ENCODE peak calls at places on chromosomes 11 and 22, in six cellular contexts. E is adrenal gland, X is body of pancreas, M is endothelial cell of umbilical vein, D is tibial nerve, J is psoas muscle. Y is an unnamed sample. For H3K4me1 and H3K9me3, the result is how much of the 10 kb centered on the place peaks cover.

GRCh38 chr11:18617688-18618340 is 16.3 kb downstream of the SPTY2D1 start:
- DNase-seq in D (no peak), M (peak), J (no peak), X (no peak), E (no peak), Y (no peak)

GRCh38 chr11:2738551-2739431 is 39.0 kb upstream of the KCNQ1OT1 start:
- DNase-seq in J (no peak), X (no peak), D (no peak), E (no peak), M (no peak), Y (no peak)

GRCh38 chr11:109590782-109591181 is 168.8 kb downstream of the C11orf87 start:
- DNase-seq in M (no peak), X (peak), E (no peak), D (no peak), J (no peak), Y (no peak)

GRCh38 chr11:27721505-27722116 is 21.4 kb upstream of the BDNF start:
- DNase-seq in X (no peak), M (no peak), E (no peak), D (no peak), J (no peak), Y (no peak)

GRCh38 chr11:92886243-92886905 is 83.1 kb upstream of the MTNR1B start:
- DNase-seq in E (peak), J (no peak), X (peak), D (no peak), M (peak), Y (no peak)

GRCh38 chr11:70381872-70382842 is 16.2 kb upstream of the CTTN start:
- DNase-seq in D (no peak), J (no peak), E (no peak), M (no peak), X (no peak), Y (no peak)

GRCh38 chr22:37560682-37561208 is 465 bp downstream of the CDC42EP1 start:
- DNase-seq in X (peak), D (no peak), M (peak), J (peak), E (peak), Y (no peak)

GRCh38 chr11:2521081-2521480 is 76.3 kb downstream of the KCNQ1 start:
- DNase-seq in E (peak), M (no peak), J (peak), X (peak), D (peak), Y (no peak)

GRCh38 chr22:48431014-48431413 is 1396.7 kb downstream of the BRD1 start:
- DNase-seq in X (no peak), D (no peak), M (no peak), J (no peak), E (no peak), Y (no peak)

GRCh38 chr22:46951973-46952372 is 189.5 kb downstream of the TBC1D22A start:
- DNase-seq in M (no peak), X (no peak), J (no peak), E (no peak), D (no peak), Y (no peak)

GRCh38 chr22:44587004-44587793 is 89.2 kb upstream of the RTL6 start:
- DNase-seq in X (peak), E (no peak), M (no peak), D (no peak), J (no peak), Y (no peak)

GRCh38 chr22:37808294-37808657 is 542 bp downstream of the GCAT start:
- DNase-seq in M (no peak), E (no peak), J (no peak), D (no peak), X (peak), Y (no peak)

GRCh38 chr22:41030891-41031290 is 61.5 kb upstream of the EP300 start:
- DNase-seq in D (no peak), M (no peak), J (no peak), E (no peak), X (no peak), Y (no peak)

GRCh38 chr11:914204-914603 is 3.6 kb upstream of the CHID1 start:
- DNase-seq in E (no peak), X (no peak), D (no peak), M (no peak), J (no peak), Y (no peak)

GRCh38 chr22:37575490-37576003 is 4.3 kb downstream of the LGALS2 start:
- DNase-seq in M (no peak), X (peak), J (no peak), D (no peak), E (no peak), Y (no peak)

GRCh38 chr11:7851391-7851790 is 54.6 kb upstream of the OR5P2 start:
- DNase-seq in E (no peak), J (no peak), D (no peak), X (no peak), M (no peak), Y (no peak)

GRCh38 chr11:34653851-34654490 is 33.1 kb downstream of the EHF start:
- DNase-seq in E (peak), D (no peak), M (no peak), X (peak), J (peak), Y (no peak)

GRCh38 chr11:27292642-27293020 is 70.4 kb downstream of the CCDC34 start:
- DNase-seq in M (no peak), J (no peak), D (no peak), E (no peak), X (no peak), Y (no peak)

GRCh38 chr11:1298695-1299492 is 10.5 kb downstream of the TOLLIP start:
- DNase-seq in X (peak), M (no peak), J (peak), D (peak), E (peak), Y (no peak)

GRCh38 chr11:1854949-1855885 is 2.3 kb downstream of the LSP1 start:
- DNase-seq in D (no peak), J (no peak), M (no peak), X (no peak), E (peak), Y (no peak)

GRCh38 chr11:61907282-61907681 is 10.1 kb downstream of the RAB3IL1 start:
- DNase-seq in M (no peak), J (peak), X (no peak), D (no peak), E (no peak), Y (no peak)

GRCh38 chr11:1308745-1309497 is 511 bp downstream of the TOLLIP start:
- DNase-seq in E (no peak), X (no peak), D (no peak), J (no peak), M (no peak), Y (no peak)

GRCh38 chr11:45335434-45335833 is 49.3 kb upstream of the SYT13 start:
- DNase-seq in J (no peak), D (no peak), E (no peak), M (no peak), X (no peak), Y (no peak)

GRCh38 chr22:35454416-35455054 is 54.6 kb downstream of the MCM5 start:
- DNase-seq in M (no peak), E (no peak), D (no peak), J (no peak), X (no peak), Y (no peak)

GRCh38 chr11:43975631-43976030 is 33.2 kb downstream of the C11orf96 start:
- DNase-seq in D (no peak), M (no peak), X (no peak), J (no peak), E (no peak), Y (no peak)

GRCh38 chr22:34283844-34284243 is 363.6 kb upstream of the LARGE1 start:
- DNase-seq in D (no peak), J (no peak), X (no peak), E (no peak), M (no peak), Y (no peak)

GRCh38 chr11:15909937-15910598 is 446.3 kb downstream of the SOX6 start:
- DNase-seq in E (no peak), M (no peak), J (no peak), D (no peak), X (no peak), Y (no peak)

GRCh38 chr11:100687032-100687629 is at the start of gene ARHGAP42:
- DNase-seq in E (peak), M (peak), D (peak), X (peak), J (peak), Y (no peak)

GRCh38 chr22:31652911-31653684 is 8.9 kb downstream of the PISD start:
- DNase-seq in M (no peak), D (no peak), E (no peak), J (no peak), X (no peak), Y (no peak)

GRCh38 chr22:35761037-35761436 is 43.4 kb downstream of the APOL5 start:
- DNase-seq in X (no peak), D (no peak), M (peak), E (peak), J (no peak), Y (no peak)

GRCh38 chr22:26671317-26672059 is 14.1 kb downstream of the MIAT start:
- DNase-seq in M (no peak), D (peak), J (peak), E (peak), X (peak), Y (no peak)

GRCh38 chr22:38831166-38831945 is 12.5 kb downstream of the NPTXR start:
- DNase-seq in D (no peak), M (no peak), J (no peak), X (no peak), E (no peak), Y (no peak)

GRCh38 chr11:28701760-28702449 is 593.7 kb downstream of the METTL15 start:
- DNase-seq in J (no peak), M (peak), E (peak), X (peak), D (no peak), Y (no peak)

GRCh38 chr11:28713850-28714249 is 605.7 kb downstream of the METTL15 start:
- DNase-seq in M (no peak), E (no peak), D (no peak), J (no peak), X (no peak), Y (no peak)

DNA sequence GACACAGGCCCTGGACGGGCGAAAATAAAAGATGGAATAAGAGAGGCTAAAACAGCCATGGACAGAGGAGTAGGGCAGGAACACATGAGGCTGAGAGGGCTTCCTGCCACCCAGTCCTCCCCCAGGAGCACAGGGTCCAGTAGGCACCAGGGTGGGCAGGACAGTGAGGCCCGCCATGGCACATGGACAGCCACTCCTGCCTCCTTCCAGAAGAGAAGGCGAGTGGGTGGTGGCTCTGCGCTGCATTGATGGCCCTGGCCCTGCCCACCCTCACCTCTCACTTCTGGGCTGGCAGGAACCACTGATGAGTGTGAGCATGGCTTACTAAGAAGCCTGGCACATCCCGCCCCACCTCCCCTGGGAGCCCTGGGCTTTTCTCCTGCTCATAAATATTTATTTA is 51.2 kb downstream of the TPBGL start:
- DNase-seq in M (no peak), E (no peak), J (no peak), D (no peak), X (no peak), Y (no peak)
- H3K4me1 ChIP-seq in M (under half), E (under half), J (under half), D (under half), X (under half), Y (under half)

GRCh38 chr11:98587884-98588283 is 432.9 kb upstream of the CNTN5 start:
- DNase-seq in M (no peak), X (no peak), D (no peak), E (no peak), J (no peak), Y (no peak)

DNA sequence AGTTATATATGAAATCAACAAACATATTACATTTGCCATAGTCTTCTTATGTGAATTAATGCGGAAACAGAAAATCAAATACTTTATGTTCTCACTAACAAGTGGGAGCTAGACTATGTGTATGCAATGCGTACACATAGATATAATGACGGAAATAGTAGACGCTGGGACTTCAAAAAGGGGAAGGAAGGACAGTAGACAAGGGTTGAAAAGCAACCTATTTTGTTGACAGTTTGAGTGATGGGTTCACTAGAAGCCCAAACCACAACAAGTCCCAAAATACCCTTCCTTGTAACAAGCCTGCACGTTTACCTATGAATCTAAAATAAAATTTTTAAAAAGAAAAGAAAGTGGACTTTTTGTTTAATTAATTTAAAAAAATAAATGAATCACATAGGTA is 430.8 kb upstream of the CNTN5 start:
- DNase-seq in D (no peak), M (no peak), E (no peak), X (no peak), J (no peak), Y (no peak)
- H3K9me3 ChIP-seq in D (under half), M (under half), E (under half), X (under half), J (under half), Y (under half)

GRCh38 chr22:11325767-11326166 is 4202.2 kb upstream of the OR11H1 start:
- DNase-seq in X (no peak), J (no peak), M (no peak), D (no peak), E (no peak), Y (no peak)
- H3K4me1 ChIP-seq in X (under half), J (under half), M (under half), D (under half), E (under half), Y (under half)

GRCh38 chr11:102291831-102292230 is 25.5 kb upstream of the BIRC3 start:
- DNase-seq in X (no peak), E (no peak), J (no peak), D (no peak), M (no peak), Y (no peak)
- H3K9me3 ChIP-seq in X (under half), E (under half), J (under half), D (under half), M (under half), Y (under half)

DNA sequence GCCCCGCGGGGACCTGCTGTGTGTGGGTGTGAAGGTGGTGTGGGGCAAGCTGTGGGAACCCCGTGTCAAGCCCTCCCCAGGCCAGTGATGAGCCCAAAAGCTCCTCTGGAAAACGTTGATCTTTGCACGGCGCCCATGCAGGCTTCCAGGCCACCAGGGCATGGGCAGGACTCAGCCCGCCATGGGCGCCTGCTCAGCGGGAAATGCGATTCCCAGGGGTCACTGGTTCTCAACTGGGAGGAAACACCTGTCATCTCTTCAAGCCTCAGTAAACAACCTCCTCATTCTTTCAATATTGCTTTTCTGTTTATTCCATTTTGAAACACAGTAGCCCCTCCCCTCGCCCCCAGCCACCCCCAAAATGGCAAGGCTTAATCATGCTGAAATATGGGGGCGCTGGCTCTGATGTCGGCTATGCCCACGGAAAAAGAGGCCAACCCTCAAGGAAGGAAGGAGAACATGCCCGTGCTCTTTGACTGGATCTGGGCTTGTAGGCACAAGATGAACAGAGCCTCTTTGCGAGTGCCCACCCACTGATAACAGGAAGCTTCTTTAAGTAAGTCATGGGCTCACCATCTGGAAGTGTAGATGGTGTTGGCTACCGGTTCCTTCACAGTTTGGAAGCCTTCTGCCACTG is 543 bp upstream of the POU2AF1 start:
- DNase-seq in M (no peak), E (no peak), D (no peak), J (no peak), X (no peak), Y (no peak)
- H3K4me1 ChIP-seq in M (under half), E (under half), D (under half), J (under half), X (under half), Y (under half)

GRCh38 chr22:49503896-49504521 is 323.7 kb downstream of the BRD1 start:
- DNase-seq in E (no peak), X (no peak), J (no peak), D (no peak), M (no peak), Y (no peak)
- H3K9me3 ChIP-seq in E (under half), X (under half), J (under half), D (under half), M (under half), Y (under half)

DNA sequence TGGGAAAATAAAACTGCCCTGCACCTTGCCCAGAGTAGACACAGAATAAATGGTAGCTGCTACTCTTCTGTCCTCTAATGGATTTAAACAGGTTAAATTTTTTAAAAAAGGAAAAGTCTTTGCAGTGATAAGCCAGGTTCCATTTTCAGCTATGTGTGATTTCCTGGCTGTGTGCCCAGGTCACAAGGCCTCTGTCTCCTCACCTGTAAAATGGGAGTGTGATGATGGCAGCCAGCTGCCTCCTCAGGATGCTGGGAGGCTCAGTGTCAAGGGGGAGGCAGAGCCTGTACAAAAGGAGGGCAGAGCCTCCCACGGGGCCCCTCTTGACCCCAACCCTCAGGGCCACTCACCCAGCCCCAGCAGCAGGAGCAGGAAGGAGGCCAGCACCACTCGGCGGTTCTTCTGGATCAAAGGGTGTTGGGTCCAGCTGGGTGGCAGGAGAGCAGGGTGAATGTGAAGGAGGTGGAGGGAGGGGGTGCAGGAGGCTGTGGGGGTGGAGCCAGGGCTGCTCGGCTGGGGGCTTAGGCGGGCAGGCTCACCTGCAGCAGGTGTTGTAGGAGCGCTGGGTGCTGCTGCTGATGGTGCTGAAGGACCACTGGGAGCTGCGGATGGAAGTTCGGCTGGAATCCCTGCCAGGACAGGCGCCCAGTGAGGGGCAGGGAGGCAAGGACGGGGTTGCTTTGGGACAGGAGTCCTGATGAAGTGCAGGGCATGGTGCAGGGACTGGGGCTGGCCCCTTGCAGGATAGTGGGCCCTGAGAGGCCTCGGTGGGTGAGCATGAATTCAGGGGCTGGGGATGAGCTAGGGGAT is 1.9 kb downstream of the TMEM134 start:
- DNase-seq in D (no peak), J (no peak), E (no peak), X (no peak), M (no peak), Y (no peak)
- H3K4me1 ChIP-seq in D (under half), J (under half), E (under half), X (half or more), M (under half), Y (under half)

DNA sequence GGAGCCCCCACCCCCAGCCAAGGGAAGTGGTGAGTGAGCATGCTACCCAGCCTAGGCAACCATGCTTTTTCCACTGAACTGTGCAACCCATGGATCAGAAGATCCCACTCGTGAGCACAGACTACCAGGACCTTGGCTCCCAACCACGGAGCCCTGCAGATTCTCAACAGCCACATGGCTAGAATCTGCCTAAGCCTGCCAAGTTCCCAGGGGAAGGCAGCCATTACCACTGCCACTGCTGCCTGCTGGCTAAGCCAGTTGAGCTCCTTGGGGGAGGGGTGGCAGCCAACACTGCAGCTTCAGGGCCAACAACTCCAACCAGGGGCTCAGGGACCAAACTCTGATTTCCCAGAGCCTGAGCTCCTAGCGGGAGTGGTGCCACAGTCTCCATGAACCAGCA is 195.8 kb downstream of the DLG2 start:
- DNase-seq in E (no peak), J (no peak), M (no peak), D (no peak), X (peak), Y (no peak)
- H3K9me3 ChIP-seq in E (under half), J (under half), M (under half), D (under half), X (under half), Y (under half)

GRCh38 chr11:30109774-30110173 is 92.9 kb upstream of the KCNA4 start:
- DNase-seq in X (no peak), D (no peak), M (no peak), J (no peak), E (no peak), Y (no peak)
- H3K4me1 ChIP-seq in X (under half), D (under half), M (under half), J (under half), E (under half), Y (under half)

Y was measured in thoracic aorta.